ENCODE peak calls at places on chromosomes 16 and 17, in eight cellular contexts. One of them, this sample, is unnamed.

GRCh38 chr17:46958192-46958591 is 20.9 kb downstream of the RPRML start:
- DNase-seq in tibial nerve: no peak
- DNase-seq in IMR-90: no peak
- DNase-seq in A549: no peak
- DNase-seq in K562: no peak
- DNase-seq in stomach: no peak
- DNase-seq in ovary: no peak
- DNase-seq in prostate gland: no peak
- DNase-seq in this sample: no peak

GRCh38 chr17:8029121-8029520 is 9.7 kb upstream of the ALOX15B start:
- DNase-seq in tibial nerve: no peak
- DNase-seq in ovary: no peak
- DNase-seq in stomach: no peak
- DNase-seq in K562: no peak
- DNase-seq in IMR-90: peak
- DNase-seq in prostate gland: no peak
- DNase-seq in A549: no peak
- DNase-seq in this sample: no peak

GRCh38 chr16:12461201-12461600 is 342.5 kb downstream of the CPPED1 start:
- DNase-seq in IMR-90: peak
- DNase-seq in tibial nerve: no peak
- DNase-seq in K562: no peak
- DNase-seq in ovary: no peak
- DNase-seq in prostate gland: no peak
- DNase-seq in A549: no peak
- DNase-seq in stomach: no peak
- DNase-seq in this sample: no peak

GRCh38 chr17:76570877-76571471 is 14.7 kb downstream of the ST6GALNAC2 start:
- DNase-seq in A549: peak
- DNase-seq in K562: no peak
- DNase-seq in ovary: no peak
- DNase-seq in IMR-90: no peak
- DNase-seq in tibial nerve: no peak
- DNase-seq in stomach: no peak
- DNase-seq in prostate gland: no peak
- DNase-seq in this sample: no peak

GRCh38 chr17:1201132-1201702 is 21.4 kb upstream of the ABR start:
- DNase-seq in prostate gland: no peak
- DNase-seq in tibial nerve: no peak
- DNase-seq in A549: no peak
- DNase-seq in ovary: no peak
- DNase-seq in K562: no peak
- DNase-seq in IMR-90: no peak
- DNase-seq in stomach: no peak
- DNase-seq in this sample: no peak

GRCh38 chr17:17043668-17044226 is 1.5 kb downstream of the MPRIP start:
- DNase-seq in A549: peak
- DNase-seq in ovary: no peak
- DNase-seq in K562: no peak
- DNase-seq in IMR-90: peak
- DNase-seq in prostate gland: no peak
- DNase-seq in stomach: peak
- DNase-seq in tibial nerve: no peak
- DNase-seq in this sample: no peak

GRCh38 chr17:77146882-77147281 is 6.1 kb downstream of the SEC14L1 start:
- DNase-seq in tibial nerve: no peak
- DNase-seq in IMR-90: no peak
- DNase-seq in stomach: peak
- DNase-seq in prostate gland: no peak
- DNase-seq in A549: no peak
- DNase-seq in ovary: no peak
- DNase-seq in K562: no peak
- DNase-seq in this sample: no peak

GRCh38 chr17:15883617-15884111 is 61.3 kb upstream of the ADORA2B start:
- DNase-seq in stomach: no peak
- DNase-seq in IMR-90: peak
- DNase-seq in ovary: no peak
- DNase-seq in prostate gland: no peak
- DNase-seq in K562: no peak
- DNase-seq in tibial nerve: no peak
- DNase-seq in A549: peak
- DNase-seq in this sample: no peak

GRCh38 chr16:23222929-23223328 is 40.4 kb downstream of the SCNN1G start:
- DNase-seq in K562: no peak
- DNase-seq in IMR-90: no peak
- DNase-seq in stomach: no peak
- DNase-seq in ovary: no peak
- DNase-seq in prostate gland: no peak
- DNase-seq in tibial nerve: no peak
- DNase-seq in A549: no peak
- DNase-seq in this sample: no peak

GRCh38 chr17:72661093-72661944 is 431.2 kb downstream of the SLC39A11 start:
- DNase-seq in K562: no peak
- DNase-seq in IMR-90: no peak
- DNase-seq in tibial nerve: no peak
- DNase-seq in prostate gland: peak
- DNase-seq in ovary: no peak
- DNase-seq in A549: no peak
- DNase-seq in stomach: no peak
- DNase-seq in this sample: no peak

GRCh38 chr16:80277182-80277581 is 263.6 kb upstream of the DYNLRB2 start:
- DNase-seq in prostate gland: no peak
- DNase-seq in tibial nerve: no peak
- DNase-seq in IMR-90: no peak
- DNase-seq in K562: peak
- DNase-seq in ovary: no peak
- DNase-seq in stomach: no peak
- DNase-seq in A549: no peak
- DNase-seq in this sample: no peak

GRCh38 chr17:77487677-77488530 is 347.1 kb downstream of the SEC14L1 start:
- DNase-seq in K562: no peak
- DNase-seq in prostate gland: no peak
- DNase-seq in tibial nerve: no peak
- DNase-seq in A549: no peak
- DNase-seq in stomach: no peak
- DNase-seq in IMR-90: no peak
- DNase-seq in ovary: no peak
- DNase-seq in this sample: no peak

GRCh38 chr17:57534863-57535651 is 210.0 kb downstream of the CCDC182 start:
- DNase-seq in ovary: no peak
- DNase-seq in tibial nerve: no peak
- DNase-seq in stomach: no peak
- DNase-seq in K562: peak
- DNase-seq in A549: peak
- DNase-seq in IMR-90: no peak
- DNase-seq in prostate gland: peak
- DNase-seq in this sample: no peak

GRCh38 chr16:31134625-31135534 is 647 bp downstream of the PRSS8 start:
- DNase-seq in stomach: peak
- DNase-seq in tibial nerve: no peak
- DNase-seq in IMR-90: no peak
- DNase-seq in prostate gland: peak
- DNase-seq in A549: no peak
- DNase-seq in K562: no peak
- DNase-seq in ovary: no peak
- DNase-seq in this sample: no peak

GRCh38 chr16:80285089-80285488 is 255.7 kb upstream of the DYNLRB2 start:
- DNase-seq in stomach: no peak
- DNase-seq in K562: no peak
- DNase-seq in A549: peak
- DNase-seq in ovary: no peak
- DNase-seq in prostate gland: no peak
- DNase-seq in IMR-90: peak
- DNase-seq in tibial nerve: no peak
- DNase-seq in this sample: no peak

GRCh38 chr16:54374136-54374535 is 87.5 kb upstream of the IRX3 start:
- DNase-seq in A549: no peak
- DNase-seq in IMR-90: peak
- DNase-seq in tibial nerve: no peak
- DNase-seq in K562: no peak
- DNase-seq in stomach: no peak
- DNase-seq in ovary: no peak
- DNase-seq in prostate gland: no peak
- DNase-seq in this sample: peak

GRCh38 chr16:10370096-10370726 is 15.7 kb upstream of the ATF7IP2 start:
- DNase-seq in stomach: no peak
- DNase-seq in A549: no peak
- DNase-seq in K562: no peak
- DNase-seq in tibial nerve: no peak
- DNase-seq in ovary: no peak
- DNase-seq in prostate gland: no peak
- DNase-seq in IMR-90: no peak
- DNase-seq in this sample: no peak

GRCh38 chr16:65884018-65884417 is 482.5 kb upstream of the CDH5 start:
- DNase-seq in IMR-90: peak
- DNase-seq in prostate gland: no peak
- DNase-seq in ovary: no peak
- DNase-seq in tibial nerve: no peak
- DNase-seq in K562: no peak
- DNase-seq in A549: no peak
- DNase-seq in stomach: no peak
- DNase-seq in this sample: no peak

GRCh38 chr17:31321481-31321880 is at the start of gene EVI2A:
- DNase-seq in prostate gland: no peak
- DNase-seq in tibial nerve: no peak
- DNase-seq in A549: no peak
- DNase-seq in ovary: no peak
- DNase-seq in IMR-90: peak
- DNase-seq in stomach: no peak
- DNase-seq in K562: peak
- DNase-seq in this sample: no peak

GRCh38 chr17:49815761-49816281 is 27.3 kb downstream of the KAT7 start:
- DNase-seq in K562: no peak
- DNase-seq in stomach: no peak
- DNase-seq in prostate gland: peak
- DNase-seq in IMR-90: no peak
- DNase-seq in ovary: no peak
- DNase-seq in A549: no peak
- DNase-seq in tibial nerve: no peak
- DNase-seq in this sample: no peak

GRCh38 chr17:20733923-20734322 is 154.4 kb downstream of the CDRT15L2 start:
- DNase-seq in tibial nerve: no peak
- DNase-seq in ovary: no peak
- DNase-seq in stomach: no peak
- DNase-seq in K562: no peak
- DNase-seq in prostate gland: no peak
- DNase-seq in A549: no peak
- DNase-seq in IMR-90: no peak
- DNase-seq in this sample: no peak

GRCh38 chr17:42124256-42124655 is 1.7 kb downstream of the HSPB9 start:
- DNase-seq in tibial nerve: no peak
- DNase-seq in stomach: no peak
- DNase-seq in prostate gland: no peak
- DNase-seq in ovary: no peak
- DNase-seq in IMR-90: no peak
- DNase-seq in K562: no peak
- DNase-seq in A549: no peak
- DNase-seq in this sample: no peak

GRCh38 chr17:64387145-64387473 is 3.6 kb downstream of the PECAM1 start:
- DNase-seq in K562: no peak
- DNase-seq in ovary: peak
- DNase-seq in stomach: no peak
- DNase-seq in tibial nerve: no peak
- DNase-seq in A549: no peak
- DNase-seq in prostate gland: no peak
- DNase-seq in IMR-90: no peak
- DNase-seq in this sample: no peak

GRCh38 chr17:20063665-20064648 is 54.8 kb downstream of the SPECC1 start:
- DNase-seq in tibial nerve: peak
- DNase-seq in stomach: peak
- DNase-seq in A549: peak
- DNase-seq in IMR-90: peak
- DNase-seq in ovary: peak
- DNase-seq in prostate gland: peak
- DNase-seq in K562: no peak
- DNase-seq in this sample: peak

GRCh38 chr16:2039286-2040030 is 8.2 kb downstream of the NTHL1 start:
- DNase-seq in stomach: peak
- DNase-seq in IMR-90: peak
- DNase-seq in A549: peak
- DNase-seq in K562: peak
- DNase-seq in ovary: peak
- DNase-seq in prostate gland: peak
- DNase-seq in tibial nerve: peak
- DNase-seq in this sample: no peak

DNA sequence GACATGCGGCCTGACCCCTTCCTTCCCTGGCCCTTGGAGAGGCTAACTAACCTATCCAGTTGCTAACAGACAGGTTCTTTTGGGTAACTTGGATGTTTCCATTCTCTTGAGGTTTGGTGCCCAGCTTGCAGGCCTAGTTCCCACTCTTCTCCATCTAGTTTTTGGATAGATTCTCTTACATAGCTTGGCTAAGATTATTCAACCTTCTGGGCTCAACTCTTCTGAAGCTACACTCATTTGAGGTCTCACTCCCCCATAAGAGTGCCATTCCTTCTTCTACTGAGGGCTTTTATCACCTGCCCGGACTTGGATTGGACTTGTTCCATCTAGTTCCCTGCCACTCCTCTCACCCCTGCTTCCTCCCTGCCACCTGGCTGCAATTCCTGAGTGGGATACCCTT is 44.1 kb upstream of the MARCHF10 start:
- DNase-seq in ovary: no peak
- DNase-seq in prostate gland: no peak
- DNase-seq in A549: no peak
- DNase-seq in stomach: no peak
- DNase-seq in K562: no peak
- DNase-seq in tibial nerve: no peak
- DNase-seq in IMR-90: no peak
- DNase-seq in this sample: no peak
- H3K4me3 ChIP-seq in ovary: no peak
- H3K4me3 ChIP-seq in prostate gland: no peak
- H3K4me3 ChIP-seq in A549: no peak
- H3K4me3 ChIP-seq in stomach: no peak
- H3K4me3 ChIP-seq in K562: no peak
- H3K4me3 ChIP-seq in tibial nerve: no peak
- H3K4me3 ChIP-seq in IMR-90: no peak
- H3K4me3 ChIP-seq in this sample: no peak

GRCh38 chr17:81138500-81138899 is 26.8 kb upstream of the PVALEF start:
- DNase-seq in ovary: no peak
- DNase-seq in IMR-90: no peak
- DNase-seq in tibial nerve: no peak
- DNase-seq in K562: no peak
- DNase-seq in stomach: no peak
- DNase-seq in prostate gland: no peak
- DNase-seq in A549: no peak
- DNase-seq in this sample: no peak
- TF ChIP-seq POLR2A in ovary: no peak
- TF ChIP-seq POLR2A in IMR-90: no peak
- TF ChIP-seq POLR2A in tibial nerve: no peak
- TF ChIP-seq POLR2A in K562: no peak
- TF ChIP-seq POLR2A in stomach: no peak
- TF ChIP-seq POLR2A in prostate gland: no peak
- TF ChIP-seq POLR2A in A549: no peak
- TF ChIP-seq POLR2A in this sample: no peak

GRCh38 chr16:57260294-57260929 is 15.4 kb downstream of the ARL2BP start:
- DNase-seq in ovary: no peak
- DNase-seq in A549: no peak
- DNase-seq in IMR-90: peak
- DNase-seq in tibial nerve: no peak
- DNase-seq in K562: no peak
- DNase-seq in prostate gland: no peak
- DNase-seq in stomach: peak
- DNase-seq in this sample: peak
- H3K4me3 ChIP-seq in ovary: no peak
- H3K4me3 ChIP-seq in A549: no peak
- H3K4me3 ChIP-seq in IMR-90: no peak
- H3K4me3 ChIP-seq in tibial nerve: no peak
- H3K4me3 ChIP-seq in K562: no peak
- H3K4me3 ChIP-seq in prostate gland: no peak
- H3K4me3 ChIP-seq in stomach: no peak
- H3K4me3 ChIP-seq in this sample: no peak

GRCh38 chr17:65634533-65634932 is 73.1 kb upstream of the AXIN2 start:
- DNase-seq in prostate gland: peak
- DNase-seq in stomach: peak
- DNase-seq in tibial nerve: no peak
- DNase-seq in IMR-90: no peak
- DNase-seq in K562: no peak
- DNase-seq in ovary: no peak
- DNase-seq in A549: peak
- DNase-seq in this sample: no peak
- TF ChIP-seq POLR2A in prostate gland: no peak
- TF ChIP-seq POLR2A in stomach: no peak
- TF ChIP-seq POLR2A in tibial nerve: no peak
- TF ChIP-seq POLR2A in IMR-90: no peak
- TF ChIP-seq POLR2A in K562: no peak
- TF ChIP-seq POLR2A in ovary: no peak
- TF ChIP-seq POLR2A in A549: no peak
- TF ChIP-seq POLR2A in this sample: no peak